ENCODE peak calls at places on chromosome 22, in seven cellular contexts. H is NCI-H2081; L is hypothalamus; A is SJSA1; P is HCEC 1CT; V is tibial artery; R is stimulated activated CD4-positive, alpha-beta T cell treated with anti-CD3 and anti-CD28 coated beads, Interleukin-1b, Interleukin-23, amount 100 ng/mL, for 4 hours. D is an unnamed sample.

GRCh38 chr22:45907996-45908395 is 69.0 kb downstream of the WNT7B start:
- DNase-seq in H (no peak), L (no peak), A (no peak), P (no peak), V (no peak), R (no peak), D (no peak)

GRCh38 chr22:47060718-47061117 is 298.3 kb downstream of the TBC1D22A start:
- DNase-seq in H (no peak), L (no peak), A (no peak), P (no peak), V (no peak), R (no peak), D (no peak)

GRCh38 chr22:24284747-24285203 is 14.1 kb downstream of the SPECC1L start:
- DNase-seq in H (no peak), L (no peak), A (no peak), P (peak), V (no peak), R (no peak), D (no peak)

GRCh38 chr22:38471237-38471636 is 3.3 kb downstream of the KDELR3 start:
- DNase-seq in H (no peak), L (no peak), A (no peak), P (no peak), V (no peak), R (no peak), D (no peak)

GRCh38 chr22:17471901-17472566 is 91.3 kb upstream of the SLC25A18 start:
- DNase-seq in H (no peak), L (no peak), A (no peak), P (no peak), V (no peak), R (no peak), D (no peak)

GRCh38 chr22:37552560-37553163 is 7.6 kb upstream of the CDC42EP1 start:
- DNase-seq in H (no peak), L (no peak), A (no peak), P (peak), V (no peak), R (no peak), D (no peak)

GRCh38 chr22:48496987-48497650 is 1330.6 kb downstream of the BRD1 start:
- DNase-seq in H (no peak), L (no peak), A (no peak), P (no peak), V (no peak), R (no peak), D (no peak)

GRCh38 chr22:43370045-43370444 is 26.9 kb upstream of the SCUBE1 start:
- DNase-seq in H (no peak), L (no peak), A (no peak), P (no peak), V (no peak), R (no peak), D (no peak)

GRCh38 chr22:32469799-32470212 is 4.8 kb upstream of the FBXO7 start:
- DNase-seq in H (no peak), L (peak), A (peak), P (peak), V (no peak), R (no peak), D (peak)

GRCh38 chr22:26658161-26658560 is 773 bp downstream of the MIAT start:
- DNase-seq in H (no peak), L (no peak), A (no peak), P (no peak), V (no peak), R (no peak), D (no peak)

GRCh38 chr22:49922484-49922883 is 4.0 kb downstream of the CRELD2 start:
- DNase-seq in H (no peak), L (no peak), A (no peak), P (no peak), V (no peak), R (no peak), D (no peak)

GRCh38 chr22:27827586-27828213 is 26.1 kb upstream of the MN1 start:
- DNase-seq in H (no peak), L (no peak), A (no peak), P (no peak), V (peak), R (no peak), D (no peak)

GRCh38 chr22:49352361-49353169 is 475.1 kb downstream of the BRD1 start:
- DNase-seq in H (no peak), L (no peak), A (no peak), P (no peak), V (no peak), R (no peak), D (peak)

GRCh38 chr22:26709617-26710390 is 52.4 kb downstream of the MIAT start:
- DNase-seq in H (no peak), L (no peak), A (peak), P (peak), V (no peak), R (no peak), D (no peak)

GRCh38 chr22:39206491-39206890 is 38.3 kb downstream of the PDGFB start:
- DNase-seq in H (no peak), L (no peak), A (peak), P (no peak), V (no peak), R (no peak), D (no peak)

GRCh38 chr22:29224121-29224858 is 18.6 kb downstream of the EMID1 start:
- DNase-seq in H (no peak), L (peak), A (no peak), P (no peak), V (no peak), R (no peak), D (peak)

GRCh38 chr22:19292262-19293230 is 1.0 kb upstream of the CLTCL1 start:
- DNase-seq in H (peak), L (no peak), A (no peak), P (peak), V (peak), R (peak), D (peak)

GRCh38 chr22:36331912-36332622 is 55.7 kb downstream of the MYH9 start:
- DNase-seq in H (peak), L (peak), A (peak), P (peak), V (peak), R (no peak), D (peak)

GRCh38 chr22:46501701-46502100 is 35.7 kb downstream of the CELSR1 start:
- DNase-seq in H (no peak), L (no peak), A (no peak), P (peak), V (no peak), R (no peak), D (no peak)

GRCh38 chr22:31486951-31487350 is 2.7 kb downstream of the EIF4ENIF1 start:
- DNase-seq in H (no peak), L (no peak), A (no peak), P (no peak), V (no peak), R (no peak), D (no peak)

GRCh38 chr22:17783317-17783716 is 9.0 kb upstream of the BID start:
- DNase-seq in H (no peak), L (no peak), A (no peak), P (no peak), V (no peak), R (no peak), D (no peak)

GRCh38 chr22:41444360-41445170 is 2.0 kb downstream of the TOB2 start:
- DNase-seq in H (peak), L (peak), A (peak), P (peak), V (peak), R (peak), D (peak)

GRCh38 chr22:17769013-17769715 is 5.1 kb downstream of the BID start:
- DNase-seq in H (no peak), L (no peak), A (no peak), P (no peak), V (no peak), R (no peak), D (peak)

GRCh38 chr22:38437416-38437815 is 17.6 kb downstream of the KCNJ4 start:
- DNase-seq in H (no peak), L (no peak), A (no peak), P (peak), V (no peak), R (no peak), D (no peak)

GRCh38 chr22:45583504-45583903 is 80.8 kb downstream of the FBLN1 start:
- DNase-seq in H (no peak), L (no peak), A (no peak), P (no peak), V (no peak), R (no peak), D (no peak)

GRCh38 chr22:42364641-42365336 is 67.4 kb downstream of the NFAM1 start:
- DNase-seq in H (no peak), L (no peak), A (no peak), P (no peak), V (peak), R (no peak), D (no peak)

GRCh38 chr22:41976070-41976901 is 7.0 kb downstream of the SEPTIN3 start:
- DNase-seq in H (peak), L (peak), A (no peak), P (no peak), V (no peak), R (peak), D (no peak)

GRCh38 chr22:26884921-26885320 is 227.5 kb downstream of the MIAT start:
- DNase-seq in H (no peak), L (no peak), A (no peak), P (no peak), V (peak), R (no peak), D (no peak)

GRCh38 chr22:18905540-18906409 is at the start of gene DGCR6:
- DNase-seq in H (no peak), L (no peak), A (no peak), P (no peak), V (no peak), R (no peak), D (peak)

GRCh38 chr22:50440544-50441249 is 34.1 kb downstream of the SBF1 start:
- DNase-seq in H (no peak), L (no peak), A (no peak), P (no peak), V (no peak), R (no peak), D (no peak)

GRCh38 chr22:38631724-38632123 is 24.5 kb downstream of the FAM227A start:
- DNase-seq in H (no peak), L (no peak), A (no peak), P (no peak), V (no peak), R (no peak), D (no peak)

GRCh38 chr22:22929381-22930221 is 42.0 kb downstream of the IGLL5 start:
- DNase-seq in H (no peak), L (no peak), A (no peak), P (no peak), V (no peak), R (no peak), D (no peak)

GRCh38 chr22:48798281-48799226 is 1029.1 kb downstream of the BRD1 start:
- DNase-seq in H (no peak), L (no peak), A (no peak), P (no peak), V (no peak), R (no peak), D (peak)

GRCh38 chr22:47190276-47190956 is 428.0 kb downstream of the TBC1D22A start:
- DNase-seq in H (no peak), L (no peak), A (peak), P (no peak), V (peak), R (no peak), D (peak)

GRCh38 chr22:50289942-50290630 is 17.4 kb downstream of the PLXNB2 start:
- DNase-seq in H (no peak), L (no peak), A (no peak), P (no peak), V (no peak), R (no peak), D (no peak)

GRCh38 chr22:35552186-35552842 is 11.7 kb downstream of the RASD2 start:
- DNase-seq in H (no peak), L (no peak), A (no peak), P (no peak), V (no peak), R (peak), D (no peak)

GRCh38 chr22:20299736-20300136 is 20.1 kb downstream of the DGCR6L start:
- DNase-seq in H (peak), L (no peak), A (no peak), P (no peak), V (no peak), R (no peak), D (no peak)

D was measured in lower leg skin.